ENCODE peak calls at places on chromosomes 16 and 17, in five cellular contexts. L is T follicular helper cell, X is left ventricle myocardium inferior, D is KG1, C is HFFc6. I is an unnamed sample.

GRCh38 chr17:27449541-27449940 is 6.7 kb upstream of the KSR1 start:
- DNase-seq in L (no peak), X (no peak), D (no peak), C (no peak), I (no peak)

GRCh38 chr17:38908676-38909181 is 16.7 kb upstream of the LASP1NB start:
- DNase-seq in L (no peak), X (no peak), D (no peak), C (no peak), I (no peak)

GRCh38 chr16:53809088-53809951 is 105.4 kb downstream of the FTO start:
- DNase-seq in L (no peak), X (no peak), D (no peak), C (peak; percentile 84), I (no peak)

GRCh38 chr16:17301593-17302135 is 169.1 kb downstream of the XYLT1 start:
- DNase-seq in L (no peak), X (no peak), D (no peak), C (no peak), I (no peak)

GRCh38 chr17:44354582-44355309 is 8.9 kb downstream of the FAM171A2 start:
- DNase-seq in L (peak; percentile 44), X (peak; percentile 60), D (no peak), C (no peak), I (no peak)

GRCh38 chr16:65634291-65634690 is 512.4 kb upstream of the CDH11 start:
- DNase-seq in L (no peak), X (no peak), D (no peak), C (no peak), I (no peak)

GRCh38 chr16:65297453-65297852 is 175.6 kb upstream of the CDH11 start:
- DNase-seq in L (no peak), X (no peak), D (no peak), C (no peak), I (no peak)

GRCh38 chr16:85607331-85607765 is 5.8 kb upstream of the GSE1 start:
- DNase-seq in L (no peak), X (no peak), D (no peak), C (no peak), I (no peak)

GRCh38 chr16:56964243-56965148 is 2.7 kb downstream of the CETP start:
- DNase-seq in L (peak; percentile 93), X (peak; percentile 90), D (peak; percentile 90), C (peak; percentile 94), I (peak; percentile 96)

GRCh38 chr17:63974594-63975192 is 2.0 kb upstream of the SCN4A start:
- DNase-seq in L (no peak), X (no peak), D (no peak), C (peak; percentile 43), I (no peak)

GRCh38 chr17:57874434-57875108 is 24.7 kb upstream of the MRPS23 start:
- DNase-seq in L (no peak), X (peak; percentile 76), D (no peak), C (peak; percentile 94), I (peak; percentile 92)

GRCh38 chr16:56866955-56867830 is 2.2 kb downstream of the SLC12A3 start:
- DNase-seq in L (peak; percentile 19), X (no peak), D (no peak), C (peak; percentile 48), I (no peak)

I was measured in cardiac septum.